ENCODE peak calls at places on chromosomes 6 and 20, in six cellular contexts. J is neural progenitor cell; S is tibial nerve; T is CD4-positive, CD25-positive, alpha-beta regulatory T cell; L is uterus; W is A549. P is an unnamed sample.

GRCh38 chr20:23147964-23148720 is 62.0 kb upstream of the CD93 start:
- DNase-seq in J (no peak), T (peak; percentile 30), L (no peak), S (no peak), W (peak; percentile 49), P (no peak)

GRCh38 chr20:22954661-22955060 is 80.5 kb upstream of the SSTR4 start:
- DNase-seq in S (no peak), W (no peak), T (no peak), J (no peak), L (no peak), P (no peak)

GRCh38 chr6:5787054-5787720 is 219.5 kb downstream of the NRN1 start:
- DNase-seq in T (no peak), S (no peak), L (no peak), W (no peak), J (no peak), P (no peak)

GRCh38 chr6:115887887-115888286 is 172.8 kb downstream of the FRK start:
- DNase-seq in T (no peak), J (no peak), S (no peak), W (no peak), L (no peak), P (no peak)

GRCh38 chr6:36917541-36918193 is 31.9 kb downstream of the C6orf89 start:
- DNase-seq in T (no peak), L (peak; percentile 71), J (no peak), S (no peak), W (no peak), P (no peak)

GRCh38 chr6:149335924-149336323 is 18.4 kb downstream of the TAB2 start:
- DNase-seq in W (no peak), T (peak; percentile 67), J (no peak), S (no peak), L (no peak), P (no peak)

GRCh38 chr6:110635096-110635495 is 158.7 kb upstream of the SLC22A16 start:
- DNase-seq in S (no peak), T (no peak), W (no peak), J (no peak), L (no peak), P (no peak)

GRCh38 chr6:140576004-140576555 is 1201.6 kb upstream of the CITED2 start:
- DNase-seq in L (no peak), J (no peak), W (no peak), S (no peak), T (no peak), P (no peak)

GRCh38 chr6:162532283-162533008 is 195.1 kb downstream of the PRKN start:
- DNase-seq in L (no peak), S (no peak), J (no peak), T (no peak), W (no peak), P (no peak)

GRCh38 chr6:150334790-150335783 is 33.7 kb upstream of the IYD start:
- DNase-seq in T (peak; percentile 47), J (peak; percentile 59), L (no peak), S (no peak), W (peak; percentile 40), P (peak; percentile 74)

GRCh38 chr20:37945034-37945660 is 42.2 kb downstream of the VSTM2L start:
- DNase-seq in W (no peak), S (no peak), L (no peak), T (no peak), J (no peak), P (no peak)

GRCh38 chr20:18902181-18902725 is 88.7 kb downstream of the SCP2D1 start:
- DNase-seq in T (no peak), L (no peak), J (peak; percentile 9), W (no peak), S (no peak), P (no peak)

GRCh38 chr20:38055294-38055693 is 21.7 kb downstream of the RPRD1B start:
- DNase-seq in L (no peak), S (no peak), J (no peak), T (no peak), W (no peak), P (no peak)

GRCh38 chr6:125918681-125919566 is 37.6 kb upstream of the HINT3 start:
- DNase-seq in W (peak; percentile 25), T (peak; percentile 85), L (peak; percentile 21), S (no peak), J (no peak), P (no peak)

GRCh38 chr20:64100566-64100888 is 6.8 kb downstream of the NPBWR2 start:
- DNase-seq in T (no peak), S (no peak), W (no peak), L (no peak), J (no peak), P (no peak)

GRCh38 chr6:23006656-23007055 is 437.3 kb downstream of the HDGFL1 start:
- DNase-seq in S (no peak), J (no peak), T (no peak), L (no peak), W (no peak), P (no peak)

GRCh38 chr20:41407617-41408016 is 41.0 kb upstream of the EMILIN3 start:
- DNase-seq in L (no peak), S (no peak), W (no peak), J (no peak), T (no peak), P (no peak)

GRCh38 chr20:32702706-32703425 is 29.1 kb upstream of the C20orf203 start:
- DNase-seq in L (no peak), S (no peak), T (no peak), W (no peak), J (peak; percentile 45), P (no peak)

GRCh38 chr20:43963233-43963632 is 48.6 kb downstream of the TOX2 start:
- DNase-seq in S (no peak), W (no peak), L (no peak), J (no peak), T (no peak), P (no peak)

GRCh38 chr6:154773610-154774089 is 40.4 kb downstream of the SCAF8 start:
- DNase-seq in T (peak; percentile 77), L (no peak), S (no peak), J (no peak), W (no peak), P (no peak)
- H3K4me1 ChIP-seq in T (peaks cover 12% of the 10 kb centered on the region), L (peaks cover 4% of the 10 kb centered on the region), S (peaks cover 5% of the 10 kb centered on the region), J (no peaks in the 10 kb centered on the region), W (no peaks in the 10 kb centered on the region), P (no peaks in the 10 kb centered on the region)

DNA sequence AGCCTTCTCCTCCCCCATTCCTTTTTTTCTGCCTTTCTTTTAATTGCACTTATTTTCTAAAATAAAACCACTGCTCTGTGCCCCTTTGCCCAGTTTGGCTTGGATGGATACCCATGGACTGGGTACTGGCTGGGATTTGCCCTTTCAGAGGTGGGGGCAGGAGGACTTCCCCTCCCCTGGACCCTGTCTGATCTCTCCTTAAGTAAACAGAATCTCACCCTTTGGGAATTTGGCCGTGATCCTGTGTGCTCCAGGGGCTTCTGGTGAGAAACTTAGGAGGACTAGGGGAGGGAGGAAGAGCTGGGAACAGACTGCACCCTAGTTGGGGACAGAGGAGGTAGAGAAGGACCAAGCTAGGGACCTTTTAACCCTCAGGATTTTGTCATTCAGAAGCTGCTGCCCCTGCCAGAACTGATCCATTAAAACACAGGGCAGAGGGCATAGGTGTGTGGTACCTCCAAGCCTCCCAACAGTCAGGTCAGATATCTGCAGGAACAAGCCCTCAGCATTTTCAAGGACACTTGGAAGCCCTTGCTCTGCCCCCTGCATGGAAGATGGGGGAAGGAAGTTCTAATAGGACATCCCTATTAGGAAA is 7.3 kb downstream of the FOXP4 start:
- DNase-seq in S (no peak), J (no peak), L (no peak), W (no peak), T (no peak), P (no peak)
- H3K4me1 ChIP-seq in S (no peaks in the 10 kb centered on the region), J (peaks cover 54% of the 10 kb centered on the region), L (peaks cover 4% of the 10 kb centered on the region), W (peaks cover 20% of the 10 kb centered on the region), T (peaks cover 10% of the 10 kb centered on the region), P (peaks cover 2% of the 10 kb centered on the region)

GRCh38 chr20:35730583-35731468 is 11.2 kb downstream of the RBM39 start:
- DNase-seq in W (no peak), L (no peak), S (no peak), J (no peak), T (no peak), P (no peak)
- H3K4me1 ChIP-seq in W (peaks cover 47% of the 10 kb centered on the region), L (peaks cover 4% of the 10 kb centered on the region), S (peaks cover 10% of the 10 kb centered on the region), J (no peaks in the 10 kb centered on the region), T (peaks cover 62% of the 10 kb centered on the region), P (peaks cover 15% of the 10 kb centered on the region)

GRCh38 chr20:1334761-1335160 is 5.8 kb upstream of the SDCBP2 start:
- DNase-seq in W (no peak), S (no peak), T (no peak), J (no peak), L (no peak), P (peak; percentile 9)
- H3K4me1 ChIP-seq in W (peaks cover 5% of the 10 kb centered on the region), S (no peaks in the 10 kb centered on the region), T (no peaks in the 10 kb centered on the region), J (no peaks in the 10 kb centered on the region), L (no peaks in the 10 kb centered on the region), P (peaks cover 7% of the 10 kb centered on the region)

DNA sequence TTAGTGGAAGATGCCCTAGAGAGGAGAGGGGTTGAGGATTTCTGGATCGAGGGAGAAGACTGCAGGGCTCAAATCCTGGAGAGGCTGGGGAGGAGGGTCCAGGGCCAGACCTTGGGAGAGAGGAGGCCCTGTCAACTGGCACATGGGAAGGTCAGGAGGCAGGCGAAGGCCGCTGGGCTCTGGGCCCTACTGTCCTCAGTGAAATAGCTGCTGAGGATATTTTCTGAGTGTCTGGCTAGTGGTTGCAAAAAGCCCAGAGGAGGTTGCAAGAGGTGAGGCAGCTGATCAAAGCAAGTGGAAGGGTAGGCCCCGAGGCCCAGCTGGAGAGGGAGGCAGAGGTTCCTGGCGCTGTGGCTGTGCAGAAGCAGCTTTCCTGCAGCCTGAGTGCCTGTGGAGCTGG is 103.4 kb upstream of the MLN start:
- DNase-seq in J (no peak), W (no peak), L (no peak), S (no peak), T (no peak), P (no peak)
- H3K4me1 ChIP-seq in J (peaks cover 13% of the 10 kb centered on the region), W (peaks cover 3% of the 10 kb centered on the region), L (peaks cover 8% of the 10 kb centered on the region), S (no peaks in the 10 kb centered on the region), T (peaks cover 43% of the 10 kb centered on the region), P (no peaks in the 10 kb centered on the region)

DNA sequence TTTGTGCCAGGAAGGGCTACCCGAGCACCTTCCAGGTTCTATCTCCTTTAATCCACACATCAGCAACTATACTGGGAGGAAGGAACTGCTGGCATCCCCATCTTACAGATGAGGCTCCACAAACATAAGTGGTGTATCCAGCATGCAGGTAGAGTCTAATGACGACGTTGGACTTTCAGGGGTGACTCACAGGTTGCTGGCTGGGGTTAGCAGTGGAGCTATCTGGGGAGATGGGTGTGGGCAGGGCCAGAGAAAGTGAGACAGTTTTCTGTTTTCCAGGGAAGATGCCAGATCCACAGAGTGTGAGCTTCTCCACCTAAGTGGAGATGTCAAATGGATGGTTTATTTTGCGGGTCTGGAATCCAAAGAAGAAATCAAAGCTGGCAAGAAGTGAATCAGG is 31.8 kb downstream of the CDH22 start:
- DNase-seq in J (no peak), T (no peak), S (no peak), L (no peak), W (no peak), P (no peak)
- H3K4me1 ChIP-seq in J (peaks cover 7% of the 10 kb centered on the region), T (no peaks in the 10 kb centered on the region), S (no peaks in the 10 kb centered on the region), L (no peaks in the 10 kb centered on the region), W (no peaks in the 10 kb centered on the region), P (no peaks in the 10 kb centered on the region)